ENCODE peak calls at places on chromosomes 3 and 15, in ten cellular contexts. I is HFFc6, U is tibial artery, C is RWPE1, D is foreskin fibroblast, L is brain microvascular endothelial cell, N is body of pancreas, A is mammary epithelial cell, S is MCF 10A, T is PC-9. Q is an unnamed sample.

GRCh38 chr3:191430103-191430502 is 30.9 kb upstream of the PYDC2 start:
- DNase-seq in U (no peak), I (no peak), N (no peak), D (no peak), A (no peak), C (no peak), T (no peak), L (no peak), S (no peak), Q (no peak)

GRCh38 chr3:180855364-180855763 is 57.1 kb upstream of the FXR1 start:
- DNase-seq in L (no peak), S (peak), A (peak), T (no peak), N (no peak), D (no peak), I (no peak), C (no peak), U (no peak), Q (peak)

GRCh38 chr3:72909591-72909990 is 21.7 kb downstream of the GXYLT2 start:
- DNase-seq in I (no peak), U (no peak), S (no peak), T (no peak), A (no peak), N (no peak), C (no peak), L (no peak), D (no peak), Q (no peak)

GRCh38 chr3:108488631-108489030 is 21.8 kb downstream of the MYH15 start:
- DNase-seq in L (peak), I (peak), D (peak), T (no peak), S (no peak), C (no peak), U (no peak), A (peak), N (no peak), Q (peak)

GRCh38 chr15:23866832-23867231 is 179.7 kb upstream of the NDN start:
- DNase-seq in S (no peak), C (no peak), T (no peak), U (no peak), A (no peak), D (no peak), I (no peak), L (no peak), N (no peak), Q (no peak)

GRCh38 chr3:31009881-31010280 is 115.4 kb upstream of the GADL1 start:
- DNase-seq in I (no peak), C (no peak), A (peak), T (no peak), L (no peak), N (no peak), S (peak), U (no peak), D (no peak), Q (peak)

GRCh38 chr3:43055806-43056770 is 49.8 kb downstream of the POMGNT2 start:
- DNase-seq in I (no peak), D (no peak), S (no peak), T (no peak), N (no peak), C (no peak), A (no peak), U (no peak), L (no peak), Q (no peak)

GRCh38 chr3:50617096-50617791 is at the start of gene MAPKAPK3:
- DNase-seq in A (no peak), D (peak), U (peak), I (no peak), C (no peak), N (peak), S (peak), L (no peak), T (peak), Q (peak)

GRCh38 chr3:40516201-40516600 is 8.6 kb upstream of the ZNF621 start:
- DNase-seq in S (no peak), C (no peak), N (no peak), D (no peak), T (no peak), I (peak), U (no peak), L (peak), A (no peak), Q (no peak)

GRCh38 chr3:31448035-31448881 is 84.5 kb upstream of the STT3B start:
- DNase-seq in I (no peak), A (peak), S (peak), T (no peak), D (peak), C (no peak), U (no peak), L (no peak), N (peak), Q (peak)

GRCh38 chr15:74170845-74171578 is 2.5 kb upstream of the ISLR start:
- DNase-seq in N (no peak), D (no peak), A (no peak), T (no peak), C (no peak), U (no peak), S (no peak), I (no peak), L (no peak), Q (no peak)

GRCh38 chr3:40358454-40358853 is 28.5 kb upstream of the ENTPD3 start:
- DNase-seq in L (no peak), I (no peak), T (no peak), A (no peak), C (no peak), S (no peak), U (no peak), D (no peak), N (no peak), Q (no peak)

GRCh38 chr3:56870436-56870835 is 68.7 kb upstream of the ARHGEF3 start:
- DNase-seq in N (no peak), A (peak), D (no peak), C (no peak), T (no peak), I (peak), S (no peak), U (no peak), L (no peak), Q (no peak)

GRCh38 chr15:101264911-101265641 is 12.2 kb downstream of the SELENOS start:
- DNase-seq in C (no peak), U (no peak), S (no peak), N (no peak), L (no peak), A (no peak), D (no peak), I (no peak), T (no peak), Q (no peak)

GRCh38 chr3:69444980-69445379 is 59.1 kb upstream of the FRMD4B start:
- DNase-seq in N (no peak), T (no peak), D (peak), L (no peak), C (no peak), I (peak), S (no peak), U (peak), A (peak), Q (peak)

GRCh38 chr15:42584031-42584765 is 8.8 kb downstream of the STARD9 start:
- DNase-seq in U (no peak), A (no peak), T (no peak), I (no peak), D (peak), L (no peak), N (no peak), C (no peak), S (no peak), Q (no peak)

GRCh38 chr3:31423522-31423921 is 109.2 kb upstream of the STT3B start:
- DNase-seq in T (no peak), I (peak), N (no peak), D (peak), A (peak), S (peak), C (no peak), L (peak), U (no peak), Q (peak)

GRCh38 chr15:82393671-82394070 is 35.9 kb upstream of the GOLGA6L9 start:
- DNase-seq in D (peak), I (peak), N (no peak), U (no peak), L (peak), C (no peak), T (no peak), A (no peak), S (no peak), Q (no peak)

GRCh38 chr3:72549819-72550581 is 298.2 kb downstream of the SHQ1 start:
- DNase-seq in L (no peak), I (no peak), U (no peak), S (no peak), A (no peak), T (no peak), D (no peak), C (no peak), N (no peak), Q (no peak)

GRCh38 chr15:69793783-69794451 is 303.8 kb downstream of the TLE3 start:
- DNase-seq in L (no peak), D (no peak), U (no peak), N (no peak), C (no peak), S (no peak), T (no peak), A (no peak), I (no peak), Q (no peak)

GRCh38 chr3:134815519-134815918 is 20.5 kb downstream of the EPHB1 start:
- DNase-seq in D (no peak), A (no peak), U (no peak), C (no peak), T (no peak), S (no peak), I (no peak), N (no peak), L (no peak), Q (no peak)

GRCh38 chr15:77028451-77029165 is 33.7 kb downstream of the PSTPIP1 start:
- DNase-seq in S (no peak), A (no peak), T (no peak), U (peak), I (no peak), N (peak), D (no peak), C (no peak), L (no peak), Q (no peak)

GRCh38 chr3:86990171-86990733 is 697 bp downstream of the VGLL3 start:
- DNase-seq in S (peak), A (peak), I (peak), C (peak), N (peak), L (no peak), U (peak), D (peak), T (peak), Q (peak)

GRCh38 chr3:133989931-133990702 is 39.6 kb downstream of the SLCO2A1 start:
- DNase-seq in I (no peak), N (no peak), S (no peak), L (no peak), D (no peak), U (no peak), C (no peak), T (no peak), A (no peak), Q (no peak)

GRCh38 chr15:101372149-101372577 is 77.1 kb upstream of the SNRPA1 start:
- DNase-seq in D (peak), U (no peak), C (no peak), S (no peak), N (no peak), L (peak), T (no peak), I (peak), A (no peak), Q (no peak)

GRCh38 chr3:73115806-73116205 is 54.3 kb downstream of the EBLN2 start:
- DNase-seq in A (no peak), T (no peak), S (no peak), N (no peak), I (no peak), U (no peak), C (no peak), L (no peak), D (no peak), Q (no peak)

GRCh38 chr15:90609254-90610185 is 79.8 kb downstream of the CRTC3 start:
- DNase-seq in T (no peak), N (no peak), S (no peak), I (no peak), C (no peak), A (no peak), L (no peak), U (peak), D (no peak), Q (no peak)

GRCh38 chr3:114634635-114635034 is 340.8 kb downstream of the TIGIT start:
- DNase-seq in L (no peak), S (no peak), U (no peak), C (no peak), A (no peak), D (no peak), T (no peak), I (no peak), N (no peak), Q (no peak)

GRCh38 chr15:40081691-40082194 is 26.9 kb downstream of the BMF start:
- DNase-seq in I (peak), L (peak), N (peak), T (no peak), A (peak), D (peak), S (no peak), C (no peak), U (peak), Q (no peak)
- TF ChIP-seq CTCF in I (peak), L (peak), N (no peak), T (no peak), A (no peak), D (no peak), S (no peak), C (no peak), U (no peak), Q (no peak)

GRCh38 chr3:53533486-53533885 is 39.1 kb downstream of the CACNA1D start:
- DNase-seq in C (no peak), T (no peak), D (no peak), U (no peak), I (no peak), L (no peak), N (no peak), A (no peak), S (no peak), Q (no peak)

GRCh38 chr3:53534216-53534615 is 39.8 kb downstream of the CACNA1D start:
- DNase-seq in N (no peak), T (no peak), C (no peak), I (no peak), L (no peak), U (no peak), A (no peak), D (no peak), S (no peak), Q (no peak)

GRCh38 chr3:53534996-53535395 is 40.6 kb downstream of the CACNA1D start:
- DNase-seq in T (no peak), N (no peak), I (no peak), A (no peak), C (no peak), L (no peak), S (no peak), U (no peak), D (no peak), Q (no peak)

GRCh38 chr3:53530205-53530604 is 35.8 kb downstream of the CACNA1D start:
- DNase-seq in D (no peak), L (no peak), T (no peak), U (no peak), N (no peak), C (no peak), S (no peak), I (no peak), A (no peak), Q (no peak)

GRCh38 chr3:53531749-53532148 is 37.3 kb downstream of the CACNA1D start:
- DNase-seq in C (no peak), N (no peak), L (no peak), T (no peak), D (no peak), A (no peak), U (no peak), S (peak), I (no peak), Q (peak)
- TF ChIP-seq CTCF in C (no peak), N (no peak), L (no peak), T (no peak), D (no peak), A (peak), U (no peak), S (no peak), I (no peak), Q (peak)

GRCh38 chr3:15279200-15279599 is 53.2 kb downstream of the SH3BP5 start:
- DNase-seq in T (no peak), I (no peak), C (no peak), U (no peak), D (no peak), N (no peak), S (no peak), L (no peak), A (no peak), Q (no peak)
- TF ChIP-seq CTCF in T (no peak), I (no peak), C (no peak), U (no peak), D (no peak), N (no peak), S (no peak), L (no peak), A (no peak), Q (no peak)

DNA sequence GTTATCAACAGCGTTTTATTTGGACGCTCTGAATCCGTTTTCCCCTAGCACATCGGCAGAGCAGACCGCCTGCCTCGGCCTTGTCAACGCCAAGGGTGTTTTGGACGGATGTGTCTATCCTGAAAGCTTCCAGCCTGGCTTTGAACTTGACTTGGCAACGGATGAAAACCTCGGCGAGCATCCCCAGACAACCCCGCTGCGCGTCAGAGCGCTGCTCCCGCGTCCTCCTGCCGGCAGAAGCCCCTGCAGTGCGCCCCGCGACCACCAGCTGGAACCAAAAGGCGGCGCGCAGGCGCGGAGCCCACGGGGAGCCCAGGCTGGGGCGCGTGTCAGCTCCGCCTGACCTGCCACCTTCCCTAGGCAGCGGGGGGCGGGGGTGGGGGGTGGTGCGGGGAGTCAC is 26.2 kb upstream of the ARL8B start:
- DNase-seq in C (no peak), L (peak), A (no peak), D (peak), N (no peak), S (no peak), T (no peak), U (no peak), I (no peak), Q (no peak)
- TF ChIP-seq CTCF in C (no peak), L (peak), A (no peak), D (no peak), N (no peak), S (no peak), T (no peak), U (no peak), I (no peak), Q (no peak)

GRCh38 chr3:82165266-82165665 is 403.8 kb upstream of the GBE1 start:
- DNase-seq in L (no peak), U (no peak), A (no peak), C (no peak), S (no peak), T (no peak), D (no peak), N (no peak), I (no peak), Q (no peak)

GRCh38 chr3:82163907-82164520 is 402.6 kb upstream of the GBE1 start:
- DNase-seq in I (peak), U (no peak), L (no peak), D (peak), T (no peak), A (no peak), C (no peak), N (no peak), S (peak), Q (peak)
- TF ChIP-seq CTCF in I (peak), U (no peak), L (peak), D (peak), T (peak), A (peak), C (no peak), N (no peak), S (peak), Q (peak)

GRCh38 chr15:67419705-67420104 is 101.2 kb upstream of the C15orf61 start:
- DNase-seq in U (no peak), N (no peak), S (no peak), C (no peak), A (no peak), D (no peak), L (no peak), I (no peak), T (no peak), Q (no peak)

GRCh38 chr15:67421105-67421504 is 99.8 kb upstream of the C15orf61 start:
- DNase-seq in L (no peak), N (no peak), D (no peak), I (no peak), U (no peak), C (no peak), A (no peak), S (no peak), T (no peak), Q (no peak)

GRCh38 chr15:67416891-67417290 is 104.0 kb upstream of the C15orf61 start:
- DNase-seq in T (no peak), S (no peak), I (no peak), C (no peak), U (no peak), A (no peak), D (no peak), N (no peak), L (no peak), Q (no peak)

GRCh38 chr15:67420137-67420536 is 100.8 kb upstream of the C15orf61 start:
- DNase-seq in L (no peak), C (no peak), U (no peak), S (no peak), D (no peak), I (no peak), T (no peak), N (no peak), A (no peak), Q (no peak)

DNA sequence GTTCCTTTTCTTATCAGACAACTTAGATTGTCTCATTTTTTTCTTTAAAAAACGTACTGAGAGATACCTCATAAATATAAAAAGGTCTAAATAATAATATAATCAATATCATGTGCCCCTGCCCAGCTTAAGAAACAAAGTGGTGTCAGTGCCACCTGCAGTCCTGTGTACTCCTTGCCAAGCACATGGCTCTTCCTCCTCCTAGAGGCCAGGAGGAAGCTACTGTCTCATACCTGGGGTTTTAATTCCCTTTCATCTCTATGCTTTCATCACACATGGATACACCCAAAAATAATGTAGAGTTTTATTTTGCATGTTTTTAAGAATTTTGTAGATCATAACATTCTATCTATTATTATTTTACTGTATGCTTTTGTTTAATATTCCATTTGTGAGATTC is 98.6 kb upstream of the C15orf61 start:
- DNase-seq in A (no peak), U (no peak), D (no peak), T (no peak), C (no peak), S (no peak), L (no peak), I (no peak), N (no peak), Q (no peak)
- TF ChIP-seq CTCF in A (peak), U (no peak), D (no peak), T (no peak), C (no peak), S (no peak), L (peak), I (no peak), N (peak), Q (peak)